ENCODE peak calls at places on chromosomes 16 and 17, in seven cellular contexts. H, E, A, B, O, C and N are unnamed samples.
A peak's percentile ranks its signal among the peaks of the same experiment; 100 is the strongest.

GRCh38 chr16:88010343-88010970 is 59.2 kb downstream of the BANP start:
- DNase-seq in H (no peak), E (no peak), A (no peak), B (no peak), O (no peak), C (no peak), N (no peak)

GRCh38 chr17:16052486-16052885 is 52.9 kb downstream of the TTC19 start:
- DNase-seq in H (no peak), E (no peak), A (no peak), B (peak; percentile 41), O (no peak), C (no peak), N (no peak)

GRCh38 chr16:68447721-68448359 is 468 bp downstream of the SMPD3 start:
- DNase-seq in H (no peak), E (no peak), A (no peak), B (no peak), O (no peak), C (no peak), N (no peak)

GRCh38 chr17:78995022-78995760 is 14.4 kb downstream of the CANT1 start:
- DNase-seq in H (no peak), E (no peak), A (no peak), B (no peak), O (no peak), C (no peak), N (no peak)

GRCh38 chr17:76202516-76202915 is 37.8 kb downstream of the RNF157 start:
- DNase-seq in H (no peak), E (no peak), A (no peak), B (peak; percentile 5), O (no peak), C (no peak), N (no peak)

GRCh38 chr16:76579277-76579676 is 302.1 kb downstream of the CNTNAP4 start:
- DNase-seq in H (no peak), E (no peak), A (no peak), B (no peak), O (no peak), C (peak; percentile 23), N (no peak)

GRCh38 chr16:30958164-30959083 is 870 bp downstream of the SETD1A start:
- DNase-seq in H (no peak), E (no peak), A (no peak), B (peak; percentile 42), O (peak; percentile 19), C (peak; percentile 75), N (peak; percentile 36)

GRCh38 chr17:79809530-79810137 is 12.8 kb upstream of the CBX8 start:
- DNase-seq in H (no peak), E (no peak), A (peak; percentile 73), B (no peak), O (peak; percentile 61), C (peak; percentile 55), N (peak; percentile 54)

GRCh38 chr16:86734559-86735480 is 156.5 kb downstream of the FOXL1 start:
- DNase-seq in H (no peak), E (no peak), A (no peak), B (no peak), O (no peak), C (peak; percentile 43), N (no peak)

GRCh38 chr16:83068686-83069085 is 441.9 kb downstream of the CDH13 start:
- DNase-seq in H (no peak), E (no peak), A (no peak), B (peak; percentile 21), O (peak; percentile 25), C (no peak), N (peak; percentile 41)

GRCh38 chr17:18974407-18975149 is 22.6 kb downstream of the SLC5A10 start:
- DNase-seq in H (no peak), E (no peak), A (no peak), B (peak; percentile 37), O (no peak), C (no peak), N (no peak)

GRCh38 chr16:16080465-16081065 is 131.1 kb downstream of the ABCC1 start:
- DNase-seq in H (no peak), E (no peak), A (no peak), B (no peak), O (no peak), C (no peak), N (no peak)

GRCh38 chr16:27242868-27243590 is 25.5 kb downstream of the NSMCE1 start:
- DNase-seq in H (no peak), E (peak; percentile 44), A (peak; percentile 41), B (peak; percentile 96), O (no peak), C (peak; percentile 33), N (no peak)

GRCh38 chr17:65423346-65424140 is 137.9 kb downstream of the AXIN2 start:
- DNase-seq in H (no peak), E (no peak), A (no peak), B (no peak), O (no peak), C (peak; percentile 14), N (no peak)

GRCh38 chr17:66437466-66438026 is 135.1 kb downstream of the PRKCA start:
- DNase-seq in H (no peak), E (no peak), A (no peak), B (no peak), O (no peak), C (no peak), N (no peak)

GRCh38 chr16:77043076-77043475 is 147.9 kb upstream of the MON1B start:
- DNase-seq in H (no peak), E (no peak), A (no peak), B (peak; percentile 41), O (peak; percentile 53), C (peak; percentile 53), N (no peak)

GRCh38 chr17:7382901-7383300 is 2.0 kb downstream of the TNK1 start:
- DNase-seq in H (no peak), E (no peak), A (no peak), B (no peak), O (no peak), C (no peak), N (no peak)

GRCh38 chr17:78676415-78677302 is 99.5 kb upstream of the DNAH17 start:
- DNase-seq in H (no peak), E (no peak), A (no peak), B (no peak), O (no peak), C (no peak), N (no peak)

GRCh38 chr17:71792966-71793365 is 327.9 kb upstream of the SOX9 start:
- DNase-seq in H (no peak), E (no peak), A (peak; percentile 49), B (peak; percentile 85), O (no peak), C (peak; percentile 6), N (no peak)

GRCh38 chr16:67092227-67092626 is 17.5 kb upstream of the PHAF1 start:
- DNase-seq in H (no peak), E (no peak), A (no peak), B (peak; percentile 66), O (no peak), C (no peak), N (no peak)

GRCh38 chr17:43367588-43368242 is 31.1 kb upstream of the ARL4D start:
- DNase-seq in H (no peak), E (peak; percentile 74), A (no peak), B (peak; percentile 87), O (peak; percentile 91), C (peak; percentile 68), N (no peak)

GRCh38 chr17:42484304-42484703 is 25.6 kb downstream of the ATP6V0A1 start:
- DNase-seq in H (peak; percentile 23), E (peak; percentile 86), A (peak; percentile 48), B (no peak), O (no peak), C (no peak), N (peak; percentile 89)

GRCh38 chr17:42519546-42520444 is 16.2 kb upstream of the NAGLU start:
- DNase-seq in H (no peak), E (no peak), A (peak; percentile 90), B (peak; percentile 98), O (peak; percentile 77), C (peak; percentile 85), N (peak; percentile 45)

GRCh38 chr16:23771027-23771426 is 16.2 kb downstream of the CHP2 start:
- DNase-seq in H (no peak), E (no peak), A (no peak), B (no peak), O (no peak), C (no peak), N (no peak)